ENCODE peak calls at places on chromosomes 5 and 9, in nine cellular contexts. J is breast epithelium, X is upper lobe of right lung, H is PC-3, Z is cardiac muscle cell, W is right atrium auricular region, Y is stomach, V is heart left ventricle, E is left ventricle myocardium inferior. B is an unnamed sample.
A peak's percentile ranks its signal among the peaks of the same experiment; 100 is the strongest.

GRCh38 chr5:135253601-135254165 is 145.3 kb downstream of the MACROH2A1 start:
- DNase-seq in J (no peak), X (no peak), H (no peak), Z (no peak), W (no peak), Y (no peak), V (no peak), E (no peak), B (no peak)

GRCh38 chr5:124859027-124859426 is 112.6 kb upstream of the ZNF608 start:
- DNase-seq in J (no peak), X (no peak), H (no peak), Z (no peak), W (peak; percentile 62), Y (no peak), V (no peak), E (no peak), B (no peak)

GRCh38 chr9:18037981-18038380 is 436.0 kb upstream of the ADAMTSL1 start:
- DNase-seq in J (no peak), X (no peak), H (no peak), Z (no peak), W (no peak), Y (no peak), V (no peak), E (no peak), B (no peak)

GRCh38 chr5:67363963-67364362 is 167.4 kb upstream of the CD180 start:
- DNase-seq in J (no peak), X (no peak), H (no peak), Z (no peak), W (no peak), Y (no peak), V (no peak), E (no peak), B (no peak)

GRCh38 chr9:112121633-112122032 is 53.5 kb downstream of the SUSD1 start:
- DNase-seq in J (no peak), X (no peak), H (no peak), Z (no peak), W (no peak), Y (no peak), V (no peak), E (no peak), B (no peak)

GRCh38 chr5:72600401-72600981 is 93.3 kb upstream of the ZNF366 start:
- DNase-seq in J (no peak), X (no peak), H (peak; percentile 96), Z (peak; percentile 65), W (no peak), Y (no peak), V (no peak), E (no peak), B (no peak)

GRCh38 chr5:172444626-172445365 is 9.5 kb downstream of the SH3PXD2B start:
- DNase-seq in J (no peak), X (no peak), H (no peak), Z (no peak), W (no peak), Y (no peak), V (no peak), E (no peak), B (no peak)

GRCh38 chr5:77851229-77852067 is 75.3 kb upstream of the TBCA start:
- DNase-seq in J (no peak), X (no peak), H (no peak), Z (peak; percentile 58), W (no peak), Y (no peak), V (no peak), E (no peak), B (peak; percentile 51)

GRCh38 chr5:149730620-149731331 is 666 bp downstream of the PPARGC1B start:
- DNase-seq in J (peak; percentile 28), X (peak; percentile 84), H (peak; percentile 47), Z (peak; percentile 30), W (no peak), Y (peak; percentile 55), V (peak; percentile 84), E (peak; percentile 65), B (peak; percentile 84)

GRCh38 chr5:176629853-176630680 is at the start of the genes EIF4E1B and SNCB:
- DNase-seq in J (no peak), X (no peak), H (peak; percentile 65), Z (peak; percentile 53), W (no peak), Y (no peak), V (peak; percentile 72), E (no peak), B (peak; percentile 70)
- TF ChIP-seq CTCF in J (no peak), X (no peak), H (peak; percentile 14), Z (no peak), W (peak; percentile 30), Y (no peak), V (no peak), E (no peak), B (no peak)

GRCh38 chr5:1057841-1058548 is 49.4 kb downstream of the NKD2 start:
- DNase-seq in J (no peak), X (no peak), H (no peak), Z (no peak), W (no peak), Y (no peak), V (peak; percentile 60), E (peak; percentile 13), B (no peak)
- H3K36me3 ChIP-seq in J (no peaks in the 10 kb centered on the region), X (peaks cover 64% of the 10 kb centered on the region), H (peaks cover 15% of the 10 kb centered on the region), Z (no peaks in the 10 kb centered on the region), W (peaks cover 65% of the 10 kb centered on the region), Y (peaks cover 95% of the 10 kb centered on the region), V (peaks cover 93% of the 10 kb centered on the region), E (peaks cover 94% of the 10 kb centered on the region), B (no peaks in the 10 kb centered on the region)

GRCh38 chr5:15502208-15502607 is 2.2 kb downstream of the FBXL7 start:
- DNase-seq in J (no peak), X (no peak), H (no peak), Z (peak; percentile 68), W (no peak), Y (no peak), V (no peak), E (no peak), B (no peak)

GRCh38 chr5:15499528-15500325 is at the start of gene FBXL7:
- DNase-seq in J (no peak), X (peak; percentile 88), H (peak; percentile 43), Z (peak; percentile 87), W (peak; percentile 78), Y (peak; percentile 37), V (peak; percentile 91), E (peak; percentile 85), B (peak; percentile 3)

GRCh38 chr5:15496886-15497285 is 3.1 kb upstream of the FBXL7 start:
- DNase-seq in J (no peak), X (no peak), H (no peak), Z (no peak), W (no peak), Y (no peak), V (no peak), E (no peak), B (no peak)

GRCh38 chr5:15500326-15500958 is 462 bp downstream of the FBXL7 start:
- DNase-seq in J (no peak), X (peak; percentile 71), H (no peak), Z (peak; percentile 55), W (peak; percentile 85), Y (peak; percentile 26), V (peak; percentile 79), E (peak; percentile 65), B (peak; percentile 4)

GRCh38 chr5:15501057-15501791 is 1.2 kb downstream of the FBXL7 start:
- DNase-seq in J (no peak), X (peak; percentile 49), H (no peak), Z (peak; percentile 90), W (peak; percentile 69), Y (no peak), V (no peak), E (peak; percentile 52), B (no peak)
- TF ChIP-seq CTCF in J (no peak), X (no peak), H (no peak), Z (peak; percentile 24), W (peak; percentile 55), Y (no peak), V (no peak), E (peak; percentile 53), B (no peak)

DNA sequence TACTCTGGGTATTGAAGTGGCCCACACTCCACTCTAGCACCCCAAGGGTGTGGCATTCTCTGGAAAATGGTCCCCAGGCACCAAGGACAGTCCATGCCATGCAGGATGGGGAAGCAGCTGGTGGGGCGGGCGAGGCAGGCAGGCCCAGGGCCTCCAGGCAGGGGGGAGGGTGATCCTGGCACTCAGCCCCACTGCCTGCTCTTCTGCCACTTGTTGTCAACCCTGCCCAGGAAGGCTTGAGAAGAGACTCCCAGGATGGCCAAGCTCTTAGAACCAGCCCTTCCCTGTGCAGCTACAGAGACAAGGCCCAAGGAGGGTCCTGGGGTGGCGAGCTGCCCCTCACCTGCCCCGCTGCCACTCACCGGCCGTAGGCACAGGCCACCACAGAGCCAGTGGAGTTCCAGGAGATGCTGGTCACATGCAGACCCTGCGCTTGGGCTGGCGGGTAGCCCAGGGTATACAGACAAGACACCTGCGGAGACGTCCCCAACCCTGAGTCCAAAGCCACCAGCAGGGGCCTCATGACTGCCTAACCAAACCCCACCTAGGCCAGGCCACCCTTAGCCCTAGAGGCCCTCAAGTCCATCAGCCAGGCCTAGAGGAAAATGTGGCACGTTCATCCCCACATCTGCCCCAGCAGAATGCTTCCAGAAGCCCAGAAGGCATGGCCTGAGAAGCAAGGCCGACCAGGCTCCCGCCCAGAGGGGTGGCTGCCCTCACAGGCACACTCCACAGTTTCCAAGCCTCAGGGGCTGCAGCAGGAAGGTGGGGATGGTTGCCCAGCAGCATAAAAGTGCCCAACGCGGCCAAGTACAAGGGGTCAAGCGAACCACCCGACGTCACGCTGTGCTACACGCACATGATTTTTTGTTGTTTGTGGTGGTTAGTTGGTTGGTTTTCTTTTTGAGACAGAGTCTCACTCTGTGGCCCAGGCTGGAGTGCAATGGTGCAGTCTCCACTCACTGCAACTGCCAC is 19.8 kb downstream of the DYNC2I2 start:
- DNase-seq in J (peak; percentile 43), X (no peak), H (no peak), Z (no peak), W (no peak), Y (no peak), V (peak; percentile 52), E (no peak), B (no peak)
- H3K36me3 ChIP-seq in J (no peaks in the 10 kb centered on the region), X (peaks cover 27% of the 10 kb centered on the region), H (no peaks in the 10 kb centered on the region), Z (peaks cover 25% of the 10 kb centered on the region), W (peaks cover 30% of the 10 kb centered on the region), Y (peaks cover 49% of the 10 kb centered on the region), V (peaks cover 34% of the 10 kb centered on the region), E (peaks cover 41% of the 10 kb centered on the region), B (peaks cover 30% of the 10 kb centered on the region)

DNA sequence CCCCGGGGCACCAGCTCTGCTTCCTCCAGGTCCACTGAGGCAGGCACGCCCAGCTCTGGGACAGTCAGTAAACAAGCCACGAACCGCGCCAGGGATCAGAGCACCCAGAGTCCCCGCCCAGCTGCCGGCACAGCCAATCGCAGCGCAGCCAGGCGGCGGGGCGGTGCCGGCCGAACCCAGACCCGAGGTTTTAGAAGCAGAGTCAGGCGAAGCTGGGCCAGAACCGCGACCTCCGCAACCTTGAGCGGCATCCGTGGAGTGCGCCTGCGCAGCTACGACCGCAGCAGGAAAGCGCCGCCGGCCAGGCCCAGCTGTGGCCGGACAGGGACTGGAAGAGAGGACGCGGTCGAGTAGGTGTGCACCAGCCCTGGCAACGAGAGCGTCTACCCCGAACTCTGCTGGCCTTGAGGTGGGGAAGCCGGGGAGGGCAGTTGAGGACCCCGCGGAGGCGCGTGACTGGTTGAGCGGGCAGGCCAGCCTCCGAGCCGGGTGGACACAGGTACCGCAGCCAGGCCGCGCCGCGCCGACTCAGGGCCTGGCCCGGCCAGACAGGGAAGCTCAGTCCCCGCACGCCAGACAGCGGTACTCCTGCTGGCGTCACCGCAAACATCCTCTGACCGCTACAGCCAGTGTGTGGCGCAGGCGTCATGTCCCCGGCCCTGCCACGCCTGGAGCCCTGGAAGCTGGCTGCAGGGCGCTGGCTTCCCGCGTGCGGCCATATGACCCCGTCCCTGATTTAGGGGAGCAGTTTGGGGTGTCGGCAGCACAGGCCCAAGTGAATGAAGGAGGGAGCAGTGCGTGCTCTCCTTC is at the start of gene CTSL:
- DNase-seq in J (peak; percentile 82), X (peak; percentile 95), H (peak; percentile 67), Z (peak; percentile 93), W (peak; percentile 98), Y (peak; percentile 85), V (peak; percentile 96), E (peak; percentile 97), B (peak; percentile 28)
- TF ChIP-seq CTCF in J (no peak), X (peak; percentile 32), H (peak; percentile 35), Z (peak; percentile 21), W (peak; percentile 44), Y (no peak), V (no peak), E (peak; percentile 33), B (no peak)